ENCODE peak calls at places on chromosomes 1 and 21, in four cellular contexts. One of them, this sample, is unnamed.

GRCh38 chr1:245039196-245039595 is 115.6 kb upstream of the KIF26B start:
- DNase-seq in cardiac muscle cell: no peak
- DNase-seq in fibroblast of mammary gland: no peak
- DNase-seq in BE2C: no peak
- DNase-seq in this sample: no peak

GRCh38 chr21:8992731-8993174 is 1528.6 kb upstream of the TPTE start:
- DNase-seq in cardiac muscle cell: no peak
- DNase-seq in fibroblast of mammary gland: no peak
- DNase-seq in BE2C: peak; percentile 78
- DNase-seq in this sample: no peak

GRCh38 chr1:27637052-27637451 is 2.1 kb upstream of the FGR start:
- DNase-seq in cardiac muscle cell: no peak
- DNase-seq in fibroblast of mammary gland: peak; percentile 22
- DNase-seq in BE2C: no peak
- DNase-seq in this sample: no peak

GRCh38 chr1:161727343-161727924 is 6.1 kb downstream of the FCRLB start:
- DNase-seq in cardiac muscle cell: no peak
- DNase-seq in fibroblast of mammary gland: peak; percentile 84
- DNase-seq in BE2C: no peak
- DNase-seq in this sample: peak; percentile 78

GRCh38 chr1:113975211-113975895 is 3.9 kb upstream of the OLFML3 start:
- DNase-seq in cardiac muscle cell: no peak
- DNase-seq in fibroblast of mammary gland: no peak
- DNase-seq in BE2C: no peak
- DNase-seq in this sample: peak; percentile 47

GRCh38 chr1:23426828-23427227 is 2.3 kb upstream of the TCEA3 start:
- DNase-seq in cardiac muscle cell: no peak
- DNase-seq in fibroblast of mammary gland: no peak
- DNase-seq in BE2C: no peak
- DNase-seq in this sample: no peak

GRCh38 chr1:28508435-28508754 is 2.6 kb downstream of the RCC1 start:
- DNase-seq in cardiac muscle cell: peak; percentile 30
- DNase-seq in fibroblast of mammary gland: peak; percentile 21
- DNase-seq in BE2C: no peak
- DNase-seq in this sample: peak; percentile 55

GRCh38 chr1:32404956-32405355 is 10.7 kb upstream of the BSDC1 start:
- DNase-seq in cardiac muscle cell: no peak
- DNase-seq in fibroblast of mammary gland: no peak
- DNase-seq in BE2C: no peak
- DNase-seq in this sample: peak; percentile 12

GRCh38 chr1:89720839-89721238 is 87.9 kb downstream of the LRRC8C start:
- DNase-seq in cardiac muscle cell: no peak
- DNase-seq in fibroblast of mammary gland: no peak
- DNase-seq in BE2C: no peak
- DNase-seq in this sample: no peak

GRCh38 chr1:201098992-201099391 is 13.2 kb downstream of the CACNA1S start:
- DNase-seq in cardiac muscle cell: no peak
- DNase-seq in fibroblast of mammary gland: no peak
- DNase-seq in BE2C: no peak
- DNase-seq in this sample: no peak

GRCh38 chr1:116989851-116990250 is 11.7 kb upstream of the CD101 start:
- DNase-seq in cardiac muscle cell: no peak
- DNase-seq in fibroblast of mammary gland: peak; percentile 28
- DNase-seq in BE2C: no peak
- DNase-seq in this sample: no peak

GRCh38 chr1:156663178-156663577 is 14.0 kb downstream of the NES start:
- DNase-seq in cardiac muscle cell: peak; percentile 61
- DNase-seq in fibroblast of mammary gland: peak; percentile 36
- DNase-seq in BE2C: no peak
- DNase-seq in this sample: peak; percentile 31

GRCh38 chr21:16040601-16041000 is 310.8 kb downstream of the USP25 start:
- DNase-seq in cardiac muscle cell: no peak
- DNase-seq in fibroblast of mammary gland: peak; percentile 83
- DNase-seq in BE2C: no peak
- DNase-seq in this sample: peak; percentile 41

GRCh38 chr1:164504699-164505098 is 54.3 kb upstream of the PBX1 start:
- DNase-seq in cardiac muscle cell: no peak
- DNase-seq in fibroblast of mammary gland: peak; percentile 68
- DNase-seq in BE2C: no peak
- DNase-seq in this sample: no peak

GRCh38 chr1:162187676-162188075 is 118.2 kb downstream of the NOS1AP start:
- DNase-seq in cardiac muscle cell: no peak
- DNase-seq in fibroblast of mammary gland: peak; percentile 55
- DNase-seq in BE2C: no peak
- DNase-seq in this sample: peak; percentile 25

GRCh38 chr21:36186506-36187399 is 30.1 kb downstream of the DOP1B start:
- DNase-seq in cardiac muscle cell: no peak
- DNase-seq in fibroblast of mammary gland: no peak
- DNase-seq in BE2C: no peak
- DNase-seq in this sample: no peak

GRCh38 chr1:39727932-39728317 is 10.8 kb upstream of the PPIE start:
- DNase-seq in cardiac muscle cell: no peak
- DNase-seq in fibroblast of mammary gland: no peak
- DNase-seq in BE2C: no peak
- DNase-seq in this sample: no peak

GRCh38 chr1:46532498-46533178 is 18.8 kb downstream of the KNCN start:
- DNase-seq in cardiac muscle cell: peak; percentile 77
- DNase-seq in fibroblast of mammary gland: peak; percentile 37
- DNase-seq in BE2C: peak; percentile 75
- DNase-seq in this sample: peak; percentile 65

GRCh38 chr1:232868793-232869491 is 63.7 kb downstream of the MAP10 start:
- DNase-seq in cardiac muscle cell: no peak
- DNase-seq in fibroblast of mammary gland: peak; percentile 90
- DNase-seq in BE2C: peak; percentile 77
- DNase-seq in this sample: peak; percentile 98

This sample was measured in EL.